ENCODE peak calls at places on chromosomes 6 and 20, in eight cellular contexts. K, S, M, L, D, I, P and C are unnamed samples.

GRCh38 chr20:62980380-62980960 is 26.3 kb downstream of the BHLHE23 start:
- DNase-seq in K (no peak), S (no peak), M (no peak), L (no peak), D (no peak), I (no peak), P (no peak), C (no peak)

GRCh38 chr20:58192567-58192966 is 35.9 kb downstream of the ANKRD60 start:
- DNase-seq in K (no peak), S (no peak), M (peak), L (no peak), D (no peak), I (no peak), P (no peak), C (no peak)

GRCh38 chr20:16135630-16136029 is 437.6 kb downstream of the KIF16B start:
- DNase-seq in K (no peak), S (no peak), M (no peak), L (no peak), D (no peak), I (no peak), P (no peak), C (no peak)

GRCh38 chr6:22785036-22785435 is 215.7 kb downstream of the HDGFL1 start:
- DNase-seq in K (peak), S (no peak), M (no peak), L (no peak), D (no peak), I (no peak), P (no peak), C (no peak)

GRCh38 chr6:328924-329323 is 36.6 kb downstream of the DUSP22 start:
- DNase-seq in K (no peak), S (peak), M (no peak), L (no peak), D (no peak), I (no peak), P (no peak), C (no peak)

GRCh38 chr20:36507746-36508145 is 33.6 kb upstream of the MYL9 start:
- DNase-seq in K (no peak), S (no peak), M (no peak), L (no peak), D (no peak), I (no peak), P (no peak), C (no peak)

GRCh38 chr20:23995905-23996666 is 7.5 kb upstream of the GGTLC1 start:
- DNase-seq in K (peak), S (peak), M (no peak), L (no peak), D (peak), I (no peak), P (no peak), C (no peak)

GRCh38 chr6:139425780-139426179 is 51.3 kb upstream of the CITED2 start:
- DNase-seq in K (no peak), S (no peak), M (no peak), L (no peak), D (no peak), I (no peak), P (no peak), C (no peak)

GRCh38 chr20:33659341-33660034 is 2.6 kb upstream of the C20orf144 start:
- DNase-seq in K (no peak), S (no peak), M (no peak), L (no peak), D (peak), I (no peak), P (no peak), C (no peak)

GRCh38 chr6:119110601-119111548 is 32.4 kb upstream of the FAM184A start:
- DNase-seq in K (peak), S (peak), M (no peak), L (peak), D (no peak), I (peak), P (no peak), C (peak)

GRCh38 chr6:28252507-28252975 is 472 bp upstream of the ZKSCAN4 start:
- DNase-seq in K (no peak), S (no peak), M (no peak), L (no peak), D (no peak), I (no peak), P (no peak), C (no peak)

GRCh38 chr6:329888-330691 is 37.8 kb downstream of the DUSP22 start:
- DNase-seq in K (no peak), S (no peak), M (no peak), L (no peak), D (peak), I (no peak), P (no peak), C (no peak)

GRCh38 chr6:130150906-130151305 is 71.8 kb downstream of the SAMD3 start:
- DNase-seq in K (no peak), S (no peak), M (no peak), L (no peak), D (no peak), I (no peak), P (no peak), C (no peak)

GRCh38 chr6:164167873-164168405 is 753.4 kb downstream of the QKI start:
- DNase-seq in K (no peak), S (no peak), M (no peak), L (no peak), D (no peak), I (no peak), P (no peak), C (no peak)

GRCh38 chr6:138765896-138766487 is 7.6 kb upstream of the CCDC28A start:
- DNase-seq in K (peak), S (peak), M (no peak), L (peak), D (no peak), I (peak), P (no peak), C (no peak)

GRCh38 chr6:132962936-132963579 is 148.7 kb downstream of the RPS12 start:
- DNase-seq in K (peak), S (peak), M (peak), L (peak), D (peak), I (peak), P (no peak), C (peak)

GRCh38 chr6:20229881-20230280 is 17.6 kb upstream of the MBOAT1 start:
- DNase-seq in K (no peak), S (no peak), M (no peak), L (no peak), D (no peak), I (no peak), P (no peak), C (no peak)

GRCh38 chr20:49400410-49400809 is 82.1 kb downstream of the KCNB1 start:
- DNase-seq in K (no peak), S (no peak), M (no peak), L (no peak), D (no peak), I (no peak), P (no peak), C (no peak)

GRCh38 chr20:47008842-47009518 is 114.3 kb downstream of the EYA2 start:
- DNase-seq in K (no peak), S (peak), M (no peak), L (no peak), D (no peak), I (no peak), P (no peak), C (no peak)

GRCh38 chr6:44003345-44004061 is 123.7 kb downstream of the MRPL14 start:
- DNase-seq in K (no peak), S (peak), M (no peak), L (peak), D (no peak), I (no peak), P (no peak), C (no peak)

GRCh38 chr6:7513534-7513933 is 27.9 kb upstream of the DSP start:
- DNase-seq in K (no peak), S (no peak), M (no peak), L (no peak), D (no peak), I (no peak), P (no peak), C (no peak)

GRCh38 chr6:31897612-31898199 is at the start of gene EHMT2:
- DNase-seq in K (peak), S (peak), M (peak), L (peak), D (peak), I (peak), P (peak), C (peak)

GRCh38 chr6:74857157-74857556 is 348.7 kb downstream of the COL12A1 start:
- DNase-seq in K (no peak), S (no peak), M (no peak), L (no peak), D (no peak), I (no peak), P (no peak), C (no peak)

GRCh38 chr6:113854531-113855499 is 2.3 kb upstream of the MARCKS start:
- DNase-seq in K (peak), S (peak), M (no peak), L (peak), D (peak), I (peak), P (peak), C (no peak)

GRCh38 chr20:41534170-41534569 is 84.0 kb downstream of the CHD6 start:
- DNase-seq in K (no peak), S (no peak), M (no peak), L (no peak), D (no peak), I (no peak), P (no peak), C (no peak)

GRCh38 chr6:127481628-127482027 is 22.4 kb upstream of the KIAA0408 start:
- DNase-seq in K (no peak), S (no peak), M (no peak), L (peak), D (no peak), I (no peak), P (no peak), C (no peak)

GRCh38 chr20:16158090-16158975 is 414.9 kb downstream of the KIF16B start:
- DNase-seq in K (peak), S (no peak), M (no peak), L (no peak), D (no peak), I (no peak), P (no peak), C (no peak)

GRCh38 chr20:49323622-49324238 is 45.9 kb upstream of the ZNFX1 start:
- DNase-seq in K (no peak), S (peak), M (no peak), L (peak), D (no peak), I (peak), P (no peak), C (no peak)

GRCh38 chr6:132719736-132720448 is 6.0 kb upstream of the VNN1 start:
- DNase-seq in K (no peak), S (no peak), M (no peak), L (peak), D (no peak), I (no peak), P (no peak), C (no peak)

GRCh38 chr6:47075741-47076421 is 33.7 kb upstream of the ADGRF1 start:
- DNase-seq in K (peak), S (no peak), M (no peak), L (no peak), D (no peak), I (no peak), P (no peak), C (no peak)

GRCh38 chr20:20076297-20077065 is 24.1 kb downstream of the CFAP61 start:
- DNase-seq in K (peak), S (no peak), M (no peak), L (no peak), D (no peak), I (no peak), P (peak), C (no peak)

GRCh38 chr20:5729348-5729747 is 20.9 kb upstream of the SHLD1 start:
- DNase-seq in K (no peak), S (no peak), M (no peak), L (no peak), D (no peak), I (no peak), P (no peak), C (no peak)

GRCh38 chr20:37384683-37385174 is 38.8 kb downstream of the SRC start:
- DNase-seq in K (no peak), S (peak), M (peak), L (peak), D (peak), I (peak), P (peak), C (peak)

GRCh38 chr6:43793875-43794242 is 23.8 kb downstream of the VEGFA start:
- DNase-seq in K (no peak), S (no peak), M (no peak), L (no peak), D (no peak), I (no peak), P (no peak), C (no peak)

GRCh38 chr6:6915219-6915618 is 192.5 kb upstream of the RREB1 start:
- DNase-seq in K (no peak), S (peak), M (no peak), L (no peak), D (no peak), I (no peak), P (no peak), C (no peak)

GRCh38 chr20:56581701-56582100 is 47.4 kb upstream of the TFAP2C start:
- DNase-seq in K (no peak), S (no peak), M (no peak), L (no peak), D (no peak), I (no peak), P (no peak), C (no peak)

GRCh38 chr20:57736738-57737347 is 27.0 kb upstream of the PMEPA1 start:
- DNase-seq in K (no peak), S (peak), M (no peak), L (no peak), D (peak), I (no peak), P (no peak), C (no peak)

GRCh38 chr20:38986663-38987062 is 24.5 kb downstream of the DHX35 start:
- DNase-seq in K (no peak), S (peak), M (no peak), L (no peak), D (no peak), I (peak), P (no peak), C (no peak)